ENCODE peak calls at places on chromosomes 2 and 18, in eight cellular contexts. D is AML-193, C is activated T-cell treated with anti-CD3 and anti-CD28 coated beads for 4 hours, A is GM04504, S is cardiac muscle cell, I is T-helper 1 cell, T is stomach, Q is SW480. X is an unnamed sample.

GRCh38 chr2:62604336-62604735 is 98.3 kb upstream of the TMEM17 start:
- DNase-seq in S (no peak), D (no peak), Q (peak; percentile 13), T (no peak), I (no peak), A (no peak), C (no peak), X (no peak)

GRCh38 chr2:237048595-237048994 is 37.1 kb upstream of the COPS8 start:
- DNase-seq in C (no peak), I (no peak), T (no peak), S (no peak), D (no peak), Q (no peak), A (no peak), X (no peak)

GRCh38 chr18:58977223-58977622 is 112.5 kb downstream of the ZNF532 start:
- DNase-seq in Q (no peak), I (no peak), S (peak; percentile 52), D (no peak), A (no peak), C (no peak), T (no peak), X (no peak)

GRCh38 chr2:200081221-200081620 is 125.8 kb downstream of the MAIP1 start:
- DNase-seq in I (no peak), T (no peak), A (no peak), Q (no peak), C (no peak), S (no peak), D (no peak), X (no peak)

GRCh38 chr18:37294951-37295350 is 270.6 kb downstream of the CELF4 start:
- DNase-seq in I (no peak), T (no peak), Q (no peak), C (no peak), D (no peak), S (peak; percentile 52), A (no peak), X (no peak)

GRCh38 chr2:238231809-238232208 is 8.0 kb downstream of the HES6 start:
- DNase-seq in C (no peak), A (no peak), T (no peak), Q (no peak), S (no peak), I (no peak), D (no peak), X (no peak)

GRCh38 chr2:54457326-54458023 is 1.3 kb downstream of the SPTBN1 start:
- DNase-seq in T (peak; percentile 39), Q (peak; percentile 71), I (no peak), D (no peak), A (no peak), S (no peak), C (no peak), X (no peak)

GRCh38 chr2:214481204-214481603 is 70.3 kb downstream of the VWC2L start:
- DNase-seq in I (no peak), C (no peak), S (peak; percentile 18), T (no peak), D (no peak), A (peak; percentile 21), Q (no peak), X (no peak)

GRCh38 chr2:152443771-152444170 is 108.8 kb downstream of the FMNL2 start:
- DNase-seq in Q (no peak), A (no peak), D (no peak), T (no peak), I (no peak), C (no peak), S (peak; percentile 45), X (no peak)

GRCh38 chr2:137183206-137183605 is 417.9 kb downstream of the THSD7B start:
- DNase-seq in D (no peak), Q (no peak), T (no peak), S (no peak), C (no peak), I (no peak), A (no peak), X (no peak)

GRCh38 chr2:199716807-199717586 is 134.0 kb downstream of the FTCDNL1 start:
- DNase-seq in S (no peak), C (no peak), A (no peak), T (no peak), Q (peak; percentile 17), I (no peak), D (no peak), X (no peak)

GRCh38 chr2:60818272-60818671 is 62.2 kb downstream of the PAPOLG start:
- DNase-seq in T (no peak), I (no peak), A (no peak), S (peak; percentile 6), D (peak; percentile 5), Q (no peak), C (peak; percentile 52), X (no peak)

GRCh38 chr2:149543845-149544244 is 43.7 kb downstream of the MMADHC start:
- DNase-seq in D (no peak), Q (no peak), A (no peak), C (no peak), I (no peak), T (no peak), S (no peak), X (no peak)

GRCh38 chr2:120481446-120482194 is 135.7 kb downstream of the INHBB start:
- DNase-seq in D (no peak), Q (no peak), C (no peak), S (no peak), I (no peak), T (peak; percentile 51), A (no peak), X (no peak)

GRCh38 chr18:7256959-7257742 is 26.3 kb downstream of the LRRC30 start:
- DNase-seq in I (no peak), Q (no peak), C (no peak), D (no peak), A (no peak), T (no peak), S (no peak), X (no peak)

GRCh38 chr2:207920721-207921120 is 104.6 kb downstream of the PLEKHM3 start:
- DNase-seq in C (no peak), S (no peak), D (no peak), A (no peak), I (no peak), T (no peak), Q (no peak), X (no peak)

GRCh38 chr18:36737321-36737720 is 91.5 kb downstream of the TPGS2 start:
- DNase-seq in Q (no peak), A (no peak), D (no peak), T (no peak), C (no peak), S (no peak), I (no peak), X (no peak)

GRCh38 chr2:13193075-13193474 is 476.3 kb downstream of the TRIB2 start:
- DNase-seq in S (no peak), A (no peak), Q (peak; percentile 16), I (no peak), T (no peak), D (no peak), C (no peak), X (no peak)